ENCODE peak calls at places on chromosomes 3 and 15, in six cellular contexts. P is activated T-cell treated with anti-CD3 and anti-CD28 coated beads for 24 hours, Z is kidney glomerular epithelial cell, V is occipital lobe, S is NCI-H1694 treated with DMSO at 0.1 percent for 48 hours, Y is Right ventricle myocardium superior. W is an unnamed sample.

GRCh38 chr3:186307594-186307993 is 54.4 kb downstream of the DGKG start:
- DNase-seq in P (no peak), Z (peak), V (no peak), S (no peak), Y (no peak), W (no peak)

GRCh38 chr3:48185129-48185528 is 3.1 kb downstream of the CDC25A start:
- DNase-seq in P (no peak), Z (no peak), V (no peak), S (no peak), Y (no peak), W (no peak)

GRCh38 chr3:192834428-192834827 is 83.2 kb downstream of the MB21D2 start:
- DNase-seq in P (no peak), Z (no peak), V (no peak), S (no peak), Y (no peak), W (no peak)

GRCh38 chr3:169563775-169564059 is 99.8 kb downstream of the MECOM start:
- DNase-seq in P (no peak), Z (no peak), V (no peak), S (no peak), Y (no peak), W (no peak)

GRCh38 chr3:182618981-182619591 is 174.2 kb upstream of the ATP11B start:
- DNase-seq in P (no peak), Z (peak), V (no peak), S (no peak), Y (no peak), W (peak)

GRCh38 chr3:56864090-56864489 is 62.3 kb upstream of the ARHGEF3 start:
- DNase-seq in P (peak), Z (no peak), V (no peak), S (no peak), Y (no peak), W (no peak)

GRCh38 chr15:48541659-48542334 is 103.7 kb downstream of the FBN1 start:
- DNase-seq in P (no peak), Z (no peak), V (no peak), S (no peak), Y (peak), W (no peak)

GRCh38 chr3:180036678-180037455 is at the start of gene PEX5L:
- DNase-seq in P (no peak), Z (peak), V (peak), S (peak), Y (peak), W (peak)

GRCh38 chr3:152100491-152101086 is 168.1 kb upstream of the MBNL1 start:
- DNase-seq in P (no peak), Z (no peak), V (no peak), S (no peak), Y (no peak), W (no peak)

GRCh38 chr3:172179680-172180399 is 140.5 kb downstream of the FNDC3B start:
- DNase-seq in P (no peak), Z (no peak), V (no peak), S (no peak), Y (no peak), W (no peak)

GRCh38 chr15:77015651-77016320 is 20.9 kb downstream of the PSTPIP1 start:
- DNase-seq in P (no peak), Z (no peak), V (no peak), S (no peak), Y (no peak), W (no peak)

GRCh38 chr3:101253429-101253828 is 66.9 kb downstream of the IMPG2 start:
- DNase-seq in P (no peak), Z (no peak), V (no peak), S (no peak), Y (no peak), W (peak)

GRCh38 chr15:50181983-50182232 is at the start of gene SLC27A2:
- DNase-seq in P (peak), Z (no peak), V (no peak), S (no peak), Y (peak), W (no peak)

GRCh38 chr3:43695443-43695842 is 4.7 kb downstream of the ABHD5 start:
- DNase-seq in P (no peak), Z (no peak), V (no peak), S (no peak), Y (no peak), W (no peak)

GRCh38 chr3:50610181-50610971 is 1.2 kb downstream of the CISH start:
- DNase-seq in P (no peak), Z (no peak), V (no peak), S (no peak), Y (no peak), W (no peak)

GRCh38 chr15:89462198-89462912 is 34.0 kb downstream of the RHCG start:
- DNase-seq in P (no peak), Z (no peak), V (peak), S (no peak), Y (no peak), W (peak)

GRCh38 chr15:101795455-101795854 is 7.9 kb upstream of the OR4F6 start:
- DNase-seq in P (no peak), Z (peak), V (no peak), S (no peak), Y (no peak), W (no peak)

GRCh38 chr3:197490098-197490497 is 65.7 kb downstream of the BDH1 start:
- DNase-seq in P (no peak), Z (peak), V (no peak), S (no peak), Y (no peak), W (no peak)

GRCh38 chr3:88000853-88001252 is 58.0 kb downstream of the CGGBP1 start:
- DNase-seq in P (no peak), Z (no peak), V (no peak), S (no peak), Y (peak), W (no peak)

GRCh38 chr3:107438671-107439070 is 61.4 kb downstream of the CCDC54 start:
- DNase-seq in P (no peak), Z (no peak), V (no peak), S (no peak), Y (no peak), W (no peak)

GRCh38 chr15:49242820-49243219 is 72.8 kb downstream of the GALK2 start:
- DNase-seq in P (no peak), Z (no peak), V (no peak), S (no peak), Y (no peak), W (no peak)

GRCh38 chr3:81326245-81326644 is 435.2 kb downstream of the GBE1 start:
- DNase-seq in P (no peak), Z (no peak), V (no peak), S (no peak), Y (no peak), W (no peak)

GRCh38 chr3:127454051-127454450 is 136.5 kb downstream of the TPRA1 start:
- DNase-seq in P (no peak), Z (no peak), V (no peak), S (no peak), Y (no peak), W (no peak)

GRCh38 chr3:129305592-129306091 is 27.0 kb downstream of the HMCES start:
- DNase-seq in P (no peak), Z (peak), V (peak), S (no peak), Y (peak), W (peak)

GRCh38 chr3:194014756-194015155 is 121.2 kb upstream of the HES1 start:
- DNase-seq in P (no peak), Z (no peak), V (no peak), S (no peak), Y (no peak), W (no peak)

GRCh38 chr3:54621181-54621580 is 306.7 kb downstream of the LRTM1 start:
- DNase-seq in P (no peak), Z (no peak), V (no peak), S (peak), Y (no peak), W (no peak)

GRCh38 chr15:80564056-80564455 is 131.1 kb upstream of the ABHD17C start:
- DNase-seq in P (no peak), Z (no peak), V (no peak), S (no peak), Y (no peak), W (no peak)

GRCh38 chr15:81054236-81054635 is 53.5 kb downstream of the TLNRD1 start:
- DNase-seq in P (no peak), Z (no peak), V (no peak), S (no peak), Y (no peak), W (no peak)

GRCh38 chr15:89068325-89068784 is 19.9 kb upstream of the ABHD2 start:
- DNase-seq in P (peak), Z (peak), V (peak), S (no peak), Y (no peak), W (no peak)

GRCh38 chr3:89116486-89116885 is 9.1 kb downstream of the EPHA3 start:
- DNase-seq in P (no peak), Z (no peak), V (no peak), S (no peak), Y (no peak), W (no peak)

GRCh38 chr15:96268421-96269204 is 61.9 kb upstream of the NR2F2 start:
- DNase-seq in P (no peak), Z (peak), V (no peak), S (no peak), Y (no peak), W (no peak)

GRCh38 chr3:117408811-117409210 is 699.2 kb downstream of the TUSC7 start:
- DNase-seq in P (no peak), Z (no peak), V (no peak), S (no peak), Y (no peak), W (no peak)

GRCh38 chr15:33720952-33721351 is 247.3 kb upstream of the CHRM5 start:
- DNase-seq in P (no peak), Z (peak), V (no peak), S (no peak), Y (no peak), W (no peak)